ENCODE peak calls at places on chromosomes 12 and 14, in six cellular contexts. C is SK-N-SH, K is AG09309, G is left ventricle myocardium inferior, R is A549, L is WERI-Rb-1. A is an unnamed sample.

GRCh38 chr12:45658066-45658465 is 71.4 kb upstream of the ARID2 start:
- DNase-seq in C (no peak), K (no peak), G (no peak), R (no peak), L (no peak), A (no peak)

GRCh38 chr12:43285248-43285647 is 266.8 kb downstream of the ADAMTS20 start:
- DNase-seq in C (no peak), K (peak), G (no peak), R (no peak), L (no peak), A (no peak)

GRCh38 chr12:2925322-2925995 is 33.7 kb upstream of the TEAD4 start:
- DNase-seq in C (no peak), K (no peak), G (no peak), R (no peak), L (no peak), A (no peak)

GRCh38 chr12:40281791-40282364 is 57.1 kb downstream of the LRRK2 start:
- DNase-seq in C (no peak), K (no peak), G (no peak), R (no peak), L (no peak), A (no peak)

GRCh38 chr12:83807906-83808305 is 1104.7 kb downstream of the SLC6A15 start:
- DNase-seq in C (no peak), K (no peak), G (no peak), R (no peak), L (no peak), A (no peak)

GRCh38 chr12:116249938-116250337 is 27.6 kb downstream of the MED13L start:
- DNase-seq in C (no peak), K (no peak), G (no peak), R (no peak), L (no peak), A (no peak)

GRCh38 chr12:51886021-51886710 is 1.7 kb upstream of the ANKRD33 start:
- DNase-seq in C (no peak), K (peak), G (peak), R (peak), L (no peak), A (peak)

GRCh38 chr14:90513151-90514014 is 116.6 kb downstream of the CALM1 start:
- DNase-seq in C (no peak), K (no peak), G (peak), R (no peak), L (no peak), A (no peak)

GRCh38 chr14:54712371-54712998 is 145.6 kb downstream of the SAMD4A start:
- DNase-seq in C (no peak), K (no peak), G (no peak), R (no peak), L (no peak), A (no peak)

GRCh38 chr12:113766880-113767878 is 198.9 kb downstream of the RBM19 start:
- DNase-seq in C (no peak), K (peak), G (no peak), R (peak), L (no peak), A (no peak)

GRCh38 chr14:101404426-101405170 is 156.7 kb upstream of the DIO3 start:
- DNase-seq in C (peak), K (no peak), G (no peak), R (no peak), L (no peak), A (no peak)

GRCh38 chr12:56193025-56193578 is 3.8 kb upstream of the SMARCC2 start:
- DNase-seq in C (peak), K (peak), G (no peak), R (peak), L (peak), A (peak)

GRCh38 chr12:116483959-116484699 is 75.1 kb upstream of the MAP1LC3B2 start:
- DNase-seq in C (peak), K (no peak), G (peak), R (no peak), L (no peak), A (no peak)

GRCh38 chr12:100827901-100828520 is 33.4 kb downstream of the ANO4 start:
- DNase-seq in C (peak), K (peak), G (no peak), R (peak), L (peak), A (peak)

GRCh38 chr14:38255408-38255672 is 553 bp downstream of the CLEC14A start:
- DNase-seq in C (no peak), K (no peak), G (peak), R (no peak), L (no peak), A (no peak)

GRCh38 chr14:33900706-33901105 is 50.2 kb downstream of the EGLN3 start:
- DNase-seq in C (no peak), K (no peak), G (no peak), R (no peak), L (no peak), A (no peak)

GRCh38 chr12:121003650-121004049 is 12.6 kb downstream of the C12orf43 start:
- DNase-seq in C (no peak), K (no peak), G (no peak), R (no peak), L (peak), A (no peak)

GRCh38 chr12:2894961-2895360 is 4.3 kb downstream of the TULP3 start:
- DNase-seq in C (peak), K (no peak), G (no peak), R (no peak), L (no peak), A (no peak)

GRCh38 chr12:53208435-53208834 is 1.4 kb upstream of the ITGB7 start:
- DNase-seq in C (no peak), K (no peak), G (no peak), R (no peak), L (no peak), A (no peak)

GRCh38 chr14:68395585-68395984 is 397.3 kb downstream of the ZFP36L1 start:
- DNase-seq in C (no peak), K (no peak), G (no peak), R (no peak), L (no peak), A (no peak)

GRCh38 chr12:3543826-3544225 is 52.8 kb downstream of the PRMT8 start:
- DNase-seq in C (no peak), K (no peak), G (no peak), R (no peak), L (no peak), A (no peak)

GRCh38 chr12:109927622-109928021 is 27.5 kb downstream of the TCHP start:
- DNase-seq in C (peak), K (no peak), G (no peak), R (peak), L (peak), A (peak)
- TF ChIP-seq CTCF in C (peak), K (peak), G (peak), R (peak), L (peak), A (no peak)

DNA sequence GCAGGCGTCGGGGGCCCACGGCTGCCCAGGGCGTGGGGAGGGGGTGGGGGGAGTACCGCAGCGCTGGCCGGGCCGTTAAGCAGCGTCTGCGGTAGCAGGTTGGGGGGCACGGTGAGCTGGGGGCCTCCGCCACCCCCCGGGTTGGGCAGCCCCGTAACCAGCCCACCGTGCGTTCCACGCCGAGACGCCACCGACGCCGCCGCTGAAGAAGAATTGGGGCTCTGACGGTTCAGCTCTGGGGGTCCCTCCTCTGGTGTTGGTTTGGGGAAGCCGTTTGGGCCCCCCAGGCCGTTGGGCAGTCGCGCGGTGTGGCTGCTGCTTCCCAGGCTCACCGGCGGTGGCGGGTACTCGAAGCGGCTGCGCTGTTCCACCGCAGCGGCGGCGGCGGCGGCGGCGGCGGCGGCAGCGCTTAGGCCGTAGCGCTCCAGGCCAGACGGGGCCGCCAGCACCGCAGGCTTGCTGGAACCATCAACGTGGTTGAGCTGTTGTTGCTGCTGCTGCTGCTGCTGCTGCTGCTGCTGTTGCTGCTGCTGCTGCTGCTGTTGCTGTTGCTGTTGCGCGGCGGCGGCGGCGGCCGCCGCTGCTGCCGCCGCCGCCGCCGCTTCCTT is 1.5 kb downstream of the IRF2BPL start:
- DNase-seq in C (peak), K (no peak), G (peak), R (no peak), L (no peak), A (peak)
- TF ChIP-seq CTCF in C (no peak), K (no peak), G (peak), R (no peak), L (peak), A (no peak)

GRCh38 chr14:76641541-76641940 is 119.7 kb upstream of the VASH1 start:
- DNase-seq in C (no peak), K (no peak), G (no peak), R (no peak), L (no peak), A (no peak)

GRCh38 chr14:76647699-76648298 is 113.5 kb upstream of the VASH1 start:
- DNase-seq in C (peak), K (peak), G (no peak), R (peak), L (peak), A (peak)

GRCh38 chr14:76640923-76641395 is 120.3 kb upstream of the VASH1 start:
- DNase-seq in C (no peak), K (no peak), G (no peak), R (no peak), L (no peak), A (no peak)

GRCh38 chr14:76639606-76640272 is 121.5 kb upstream of the VASH1 start:
- DNase-seq in C (no peak), K (no peak), G (no peak), R (no peak), L (no peak), A (no peak)

GRCh38 chr14:76644875-76645518 is 116.3 kb upstream of the VASH1 start:
- DNase-seq in C (peak), K (no peak), G (peak), R (peak), L (peak), A (peak)
- TF ChIP-seq CTCF in C (peak), K (peak), G (peak), R (peak), L (peak), A (peak)

GRCh38 chr12:49622501-49623141 is 740 bp upstream of the PRPF40B start:
- DNase-seq in C (no peak), K (no peak), G (no peak), R (peak), L (no peak), A (peak)

GRCh38 chr12:49621651-49622500 is 1.5 kb upstream of the PRPF40B start:
- DNase-seq in C (peak), K (no peak), G (no peak), R (no peak), L (no peak), A (no peak)

GRCh38 chr12:49626169-49626835 is 2.9 kb downstream of the PRPF40B start:
- DNase-seq in C (no peak), K (no peak), G (no peak), R (peak), L (no peak), A (peak)

GRCh38 chr12:49624919-49625577 is 1.7 kb downstream of the PRPF40B start:
- DNase-seq in C (no peak), K (no peak), G (no peak), R (peak), L (no peak), A (no peak)

DNA sequence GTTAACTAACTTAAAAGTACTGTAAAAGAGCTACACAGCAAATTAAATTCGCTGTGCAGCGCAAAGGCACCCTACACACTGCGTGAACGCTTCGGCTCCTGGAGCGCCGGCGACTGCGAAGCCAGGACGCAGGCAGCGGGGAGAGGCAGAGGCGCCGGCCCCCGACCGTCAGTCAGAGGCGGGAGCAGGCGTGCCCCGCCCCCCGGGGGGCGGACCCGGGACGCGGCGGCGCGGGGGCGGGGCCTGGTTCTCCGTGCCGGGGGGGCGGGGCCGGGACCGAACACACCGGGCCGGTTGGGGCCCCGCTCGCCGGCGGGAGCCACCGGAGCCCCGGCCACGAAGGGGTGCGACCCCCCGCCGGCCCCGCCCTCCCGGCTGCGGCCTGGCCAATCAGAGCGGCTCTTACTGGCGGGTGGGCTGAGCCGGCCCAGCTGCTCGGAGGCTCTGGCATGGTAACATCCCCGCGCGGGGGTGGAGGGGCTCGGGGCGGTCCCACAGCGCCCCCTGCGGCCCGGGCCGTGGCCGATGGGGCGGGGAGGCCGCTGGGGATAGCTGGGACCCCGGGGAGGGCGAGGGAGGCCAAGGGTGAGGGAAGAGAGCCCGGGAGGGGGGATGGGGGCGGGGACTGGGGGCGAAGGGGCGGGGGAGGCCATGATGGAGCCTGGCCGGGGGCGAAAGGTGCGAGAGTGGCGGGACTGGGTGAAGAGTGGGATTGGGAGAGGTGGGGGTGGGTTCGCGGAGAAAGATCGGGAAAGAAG is at the start of gene PRPF40B:
- DNase-seq in C (peak), K (no peak), G (peak), R (peak), L (peak), A (peak)
- TF ChIP-seq CTCF in C (peak), K (peak), G (peak), R (peak), L (peak), A (peak)

GRCh38 chr12:127926004-127926403 is 341.0 kb upstream of the TMEM132C start:
- DNase-seq in C (peak), K (no peak), G (no peak), R (no peak), L (peak), A (no peak)
- TF ChIP-seq CTCF in C (no peak), K (peak), G (peak), R (no peak), L (peak), A (no peak)

DNA sequence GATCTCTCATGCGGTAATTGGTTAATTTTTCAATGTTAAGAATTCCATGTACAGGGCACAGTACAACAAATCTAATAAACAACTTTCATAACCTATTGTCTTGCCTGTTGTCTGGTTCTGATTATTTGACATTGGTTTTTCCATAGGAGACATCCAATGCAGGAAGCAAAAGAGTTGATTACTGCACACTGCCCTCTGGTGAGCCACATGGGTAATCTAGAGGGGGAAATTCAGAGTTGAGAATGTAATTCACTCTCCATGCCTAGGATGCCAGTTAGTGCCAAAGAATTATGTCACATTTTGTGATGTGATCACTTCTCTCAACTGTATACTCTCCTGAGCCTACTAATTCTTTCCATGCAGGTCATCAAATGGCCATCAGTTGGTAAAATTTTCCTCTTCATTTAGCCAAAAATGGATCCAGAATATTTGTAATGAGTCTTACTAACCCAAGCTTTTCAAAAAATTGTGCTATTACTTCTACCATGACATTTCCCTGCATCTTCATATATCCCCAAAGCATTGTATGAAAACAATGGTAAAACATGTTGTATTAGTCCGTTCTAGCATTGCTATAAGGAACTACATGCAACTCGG is 17.7 kb upstream of the CCDC91 start:
- DNase-seq in C (peak), K (peak), G (no peak), R (peak), L (peak), A (no peak)
- TF ChIP-seq CTCF in C (peak), K (peak), G (peak), R (peak), L (peak), A (peak)

A was measured in GM20000.